ENCODE peak calls at places on chromosomes 6 and 20, in five cellular contexts. J, S, V, G and F are unnamed samples.

GRCh38 chr6:109454483-109455160 is 950 bp downstream of the MICAL1 start:
- DNase-seq in G (peak; percentile 72), J (peak; percentile 41), V (peak; percentile 68), S (peak; percentile 64), F (no peak)

GRCh38 chr20:62624325-62624690 is 18.0 kb upstream of the SLCO4A1 start:
- DNase-seq in V (peak; percentile 71), J (no peak), S (peak; percentile 81), G (peak; percentile 72), F (no peak)

GRCh38 chr20:21505161-21505809 is 8.6 kb downstream of the NKX2-2 start:
- DNase-seq in J (peak; percentile 73), G (peak; percentile 86), S (peak; percentile 78), V (peak; percentile 81), F (peak; percentile 75)

GRCh38 chr20:61719691-61720347 is 345.9 kb downstream of the TAF4 start:
- DNase-seq in G (peak; percentile 55), J (no peak), S (no peak), V (no peak), F (no peak)

GRCh38 chr6:151098166-151098565 is 141.6 kb upstream of the AKAP12 start:
- DNase-seq in G (no peak), J (no peak), V (no peak), S (no peak), F (no peak)

GRCh38 chr6:161476711-161477110 is 202.8 kb upstream of the AGPAT4 start:
- DNase-seq in G (no peak), J (no peak), V (no peak), S (no peak), F (no peak)

GRCh38 chr6:147787407-147787806 is 278.9 kb downstream of the SAMD5 start:
- DNase-seq in J (no peak), G (no peak), V (no peak), S (no peak), F (no peak)

GRCh38 chr20:57589123-57589727 is 28.3 kb downstream of the PCK1 start:
- DNase-seq in S (no peak), G (no peak), V (no peak), J (no peak), F (no peak)

GRCh38 chr6:138692058-138692977 is 81.3 kb upstream of the CCDC28A start:
- DNase-seq in J (peak; percentile 63), G (peak; percentile 91), V (peak; percentile 84), S (peak; percentile 81), F (peak; percentile 45)

GRCh38 chr6:33008944-33009861 is at the start of gene HLA-DOA:
- DNase-seq in J (no peak), S (no peak), G (no peak), V (peak; percentile 84), F (no peak)

GRCh38 chr20:50804453-50805348 is 9.8 kb downstream of the BCAS4 start:
- DNase-seq in G (no peak), J (no peak), S (no peak), V (no peak), F (no peak)

GRCh38 chr6:56798163-56798562 is 155.5 kb upstream of the DST start:
- DNase-seq in S (no peak), J (no peak), G (no peak), V (no peak), F (no peak)

GRCh38 chr6:29647927-29648642 is 8.8 kb upstream of the MOG start:
- DNase-seq in S (no peak), G (no peak), V (no peak), J (no peak), F (peak; percentile 28)

GRCh38 chr6:40714576-40715500 is 127.7 kb upstream of the LRFN2 start:
- DNase-seq in V (no peak), G (no peak), J (no peak), S (no peak), F (peak; percentile 63)

GRCh38 chr20:15708984-15709598 is 864.2 kb downstream of the KIF16B start:
- DNase-seq in J (peak; percentile 24), V (peak; percentile 12), S (peak; percentile 72), G (peak; percentile 66), F (peak; percentile 60)

GRCh38 chr6:11083956-11084355 is 9.7 kb upstream of the SMIM13 start:
- DNase-seq in J (no peak), V (no peak), S (no peak), G (no peak), F (no peak)

GRCh38 chr6:126318797-126319196 is 21.1 kb upstream of the CENPW start:
- DNase-seq in G (no peak), J (no peak), S (no peak), V (no peak), F (no peak)

GRCh38 chr6:69796081-69796626 is 656 bp downstream of the LMBRD1 start:
- DNase-seq in V (no peak), J (peak; percentile 24), G (no peak), S (no peak), F (no peak)

GRCh38 chr6:45619994-45620471 is 242.3 kb upstream of the SUPT3H start:
- DNase-seq in V (no peak), J (no peak), G (no peak), S (no peak), F (no peak)

GRCh38 chr20:10524034-10524476 is 89.0 kb downstream of the SLX4IP start:
- DNase-seq in G (no peak), J (peak; percentile 66), S (peak; percentile 53), V (no peak), F (no peak)

GRCh38 chr6:31122803-31123706 is 2.8 kb upstream of the CDSN start:
- DNase-seq in G (peak; percentile 89), J (no peak), V (no peak), S (no peak), F (no peak)

GRCh38 chr20:19986419-19986818 is 30.7 kb upstream of the NAA20 start:
- DNase-seq in V (no peak), S (no peak), J (no peak), G (no peak), F (no peak)

GRCh38 chr6:29705389-29706231 is 17.6 kb upstream of the HLA-F start:
- DNase-seq in J (peak; percentile 33), V (no peak), G (no peak), S (no peak), F (peak; percentile 43)

GRCh38 chr20:32052090-32052791 is at the start of gene HCK:
- DNase-seq in G (peak; percentile 83), V (peak; percentile 48), S (no peak), J (no peak), F (no peak)

GRCh38 chr6:88499436-88499835 is 333.3 kb upstream of the CNR1 start:
- DNase-seq in J (no peak), S (no peak), G (no peak), V (no peak), F (no peak)

GRCh38 chr6:3281669-3282460 is 23.1 kb downstream of the PSMG4 start:
- DNase-seq in S (peak; percentile 37), V (no peak), G (no peak), J (no peak), F (no peak)

GRCh38 chr6:20931772-20932171 is 397.5 kb downstream of the CDKAL1 start:
- DNase-seq in G (no peak), S (no peak), V (no peak), J (no peak), F (no peak)

GRCh38 chr6:162173448-162173847 is 554.1 kb downstream of the PRKN start:
- DNase-seq in J (no peak), S (no peak), V (no peak), G (no peak), F (no peak)

GRCh38 chr20:22557403-22558276 is 26.7 kb downstream of the FOXA2 start:
- DNase-seq in S (no peak), J (no peak), G (no peak), V (no peak), F (no peak)

GRCh38 chr20:709421-709820 is 33.8 kb upstream of the SCRT2 start:
- DNase-seq in S (no peak), J (no peak), V (no peak), G (peak; percentile 72), F (peak; percentile 88)

GRCh38 chr20:10427060-10427692 is 6.8 kb downstream of the MKKS start:
- DNase-seq in G (peak; percentile 69), J (peak; percentile 60), S (no peak), V (no peak), F (peak; percentile 54)

GRCh38 chr6:52598824-52599190 is 21.9 kb upstream of the TRAM2 start:
- DNase-seq in S (no peak), V (no peak), G (no peak), J (no peak), F (no peak)

GRCh38 chr6:52595796-52596130 is 18.9 kb upstream of the TRAM2 start:
- DNase-seq in S (no peak), V (no peak), J (no peak), G (no peak), F (no peak)

GRCh38 chr6:52597738-52598122 is 20.9 kb upstream of the TRAM2 start:
- DNase-seq in S (no peak), V (no peak), J (no peak), G (no peak), F (no peak)

GRCh38 chr6:52596371-52597028 is 19.6 kb upstream of the TRAM2 start:
- DNase-seq in V (no peak), S (no peak), G (no peak), J (no peak), F (no peak)

DNA sequence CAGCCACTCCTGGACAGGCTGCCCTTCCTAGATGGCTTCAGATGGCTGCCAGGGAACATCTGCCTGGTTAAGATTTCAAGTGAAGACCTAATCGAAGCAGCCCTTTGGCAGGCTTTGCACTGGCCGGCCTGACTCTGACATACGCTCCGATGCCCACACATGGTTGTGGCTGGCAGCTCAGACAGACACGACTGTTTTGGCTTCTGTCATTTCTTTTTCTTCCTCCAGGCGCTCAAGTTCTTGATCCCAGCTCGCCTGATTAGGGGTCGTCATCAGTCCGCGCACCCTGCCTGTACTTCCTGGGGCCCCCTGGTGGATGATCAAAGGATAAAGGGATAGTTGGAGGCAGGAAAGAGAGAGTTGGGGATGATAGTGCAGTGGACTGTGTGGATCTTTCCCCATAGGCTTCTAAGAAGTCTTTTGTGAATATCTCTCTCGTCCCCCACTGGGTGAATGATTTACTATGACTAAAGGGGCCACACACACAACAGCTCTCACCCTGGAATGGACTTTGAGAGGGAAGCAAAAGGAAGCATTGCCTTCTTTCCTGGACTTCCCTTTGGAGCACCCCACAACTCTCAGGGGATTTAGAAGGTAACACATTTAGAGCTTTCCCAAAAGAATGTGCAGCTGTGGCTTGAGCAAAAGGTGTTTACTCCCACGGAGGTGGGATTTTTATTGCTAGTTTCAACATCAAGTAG is 21.4 kb upstream of the TRAM2 start:
- DNase-seq in J (peak; percentile 62), V (no peak), G (peak; percentile 67), S (peak; percentile 55), F (peak; percentile 80)
- TF ChIP-seq POLR2A in J (no peak), V (no peak), G (no peak), S (no peak), F (no peak)

GRCh38 chr6:15522856-15523529 is 139.8 kb downstream of the DTNBP1 start:
- DNase-seq in V (no peak), S (no peak), G (no peak), J (no peak), F (peak; percentile 44)
- TF ChIP-seq POLR2A in V (peak; percentile 43), S (no peak), G (no peak), J (no peak), F (no peak)

GRCh38 chr20:48672324-48672723 is 155.5 kb downstream of the PREX1 start:
- DNase-seq in V (no peak), S (no peak), J (no peak), G (no peak), F (no peak)
- TF ChIP-seq POLR2A in V (peak; percentile 16), S (no peak), J (no peak), G (no peak), F (no peak)

DNA sequence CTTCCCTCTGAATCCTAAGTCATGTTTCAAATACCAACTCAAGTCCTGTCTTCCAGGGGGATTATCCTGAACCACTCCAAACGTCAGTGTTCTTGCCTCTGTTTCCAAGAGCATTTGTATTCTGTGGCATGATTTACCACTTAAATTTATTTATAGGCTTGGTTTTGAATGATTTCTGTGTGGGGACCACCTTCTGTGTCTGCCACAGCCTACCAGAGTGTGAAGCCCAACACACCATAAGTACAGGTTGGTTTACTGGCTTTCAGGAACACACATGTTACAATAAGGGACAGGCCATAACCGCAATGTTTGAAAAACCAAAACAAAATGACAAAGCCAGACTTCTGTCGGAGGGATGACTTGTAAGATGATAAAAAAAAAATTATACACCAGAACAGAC is 56.5 kb upstream of the MAP3K7 start:
- DNase-seq in V (no peak), G (no peak), J (no peak), S (no peak), F (no peak)
- TF ChIP-seq POLR2A in V (no peak), G (no peak), J (no peak), S (no peak), F (no peak)